ENCODE peak calls at places on chromosomes 16 and 17, in nine cellular contexts. One of them, this sample, is unnamed.
A peak's percentile ranks its signal among the peaks of the same experiment; 100 is the strongest.

GRCh38 chr16:74607967-74608356 is 1.0 kb upstream of the GLG1 start:
- DNase-seq in Kasumi-1: no peak
- DNase-seq in activated gamma-delta T cell treated with anti-CD3 and anti-CD28 coated beads, Interleukin-2, amount 50 U/mL, for 16 hours: no peak
- DNase-seq in activated CD8-positive, alpha-beta memory T cell treated with anti-CD3 and anti-CD28 coated beads for 4 hours: no peak
- DNase-seq in dorsolateral prefrontal cortex: no peak
- DNase-seq in EL: peak; percentile 34
- DNase-seq in progenitor cell of endocrine pancreas: no peak
- DNase-seq in stimulated activated naive CD8-positive, alpha-beta T cell treated with anti-CD3 and anti-CD28 coated beads, Interleukin-15, Interleukin-2, amounts not matched to agents 100 U/mL and 50 U/mL, for 24 hours: no peak
- DNase-seq in endodermal cell: peak; percentile 72
- DNase-seq in this sample: no peak

GRCh38 chr17:34081269-34081668 is 173.8 kb upstream of the CCL2 start:
- DNase-seq in endodermal cell: peak; percentile 89
- DNase-seq in Kasumi-1: peak; percentile 17
- DNase-seq in dorsolateral prefrontal cortex: no peak
- DNase-seq in activated CD8-positive, alpha-beta memory T cell treated with anti-CD3 and anti-CD28 coated beads for 4 hours: no peak
- DNase-seq in EL: peak; percentile 19
- DNase-seq in progenitor cell of endocrine pancreas: no peak
- DNase-seq in activated gamma-delta T cell treated with anti-CD3 and anti-CD28 coated beads, Interleukin-2, amount 50 U/mL, for 16 hours: no peak
- DNase-seq in stimulated activated naive CD8-positive, alpha-beta T cell treated with anti-CD3 and anti-CD28 coated beads, Interleukin-15, Interleukin-2, amounts not matched to agents 100 U/mL and 50 U/mL, for 24 hours: no peak
- DNase-seq in this sample: no peak

GRCh38 chr16:28210979-28211505 is 723 bp downstream of the XPO6 start:
- DNase-seq in stimulated activated naive CD8-positive, alpha-beta T cell treated with anti-CD3 and anti-CD28 coated beads, Interleukin-15, Interleukin-2, amounts not matched to agents 100 U/mL and 50 U/mL, for 24 hours: peak; percentile 82
- DNase-seq in EL: peak; percentile 83
- DNase-seq in Kasumi-1: peak; percentile 5
- DNase-seq in endodermal cell: peak; percentile 68
- DNase-seq in dorsolateral prefrontal cortex: peak; percentile 65
- DNase-seq in progenitor cell of endocrine pancreas: peak; percentile 28
- DNase-seq in activated CD8-positive, alpha-beta memory T cell treated with anti-CD3 and anti-CD28 coated beads for 4 hours: peak; percentile 36
- DNase-seq in activated gamma-delta T cell treated with anti-CD3 and anti-CD28 coated beads, Interleukin-2, amount 50 U/mL, for 16 hours: peak; percentile 39
- DNase-seq in this sample: peak; percentile 39

GRCh38 chr17:18917506-18918032 is 34.4 kb upstream of the SLC5A10 start:
- DNase-seq in Kasumi-1: no peak
- DNase-seq in activated CD8-positive, alpha-beta memory T cell treated with anti-CD3 and anti-CD28 coated beads for 4 hours: no peak
- DNase-seq in progenitor cell of endocrine pancreas: no peak
- DNase-seq in stimulated activated naive CD8-positive, alpha-beta T cell treated with anti-CD3 and anti-CD28 coated beads, Interleukin-15, Interleukin-2, amounts not matched to agents 100 U/mL and 50 U/mL, for 24 hours: no peak
- DNase-seq in activated gamma-delta T cell treated with anti-CD3 and anti-CD28 coated beads, Interleukin-2, amount 50 U/mL, for 16 hours: no peak
- DNase-seq in EL: no peak
- DNase-seq in endodermal cell: no peak
- DNase-seq in dorsolateral prefrontal cortex: no peak
- DNase-seq in this sample: no peak

GRCh38 chr17:2138318-2138717 is 83.4 kb downstream of the HIC1 start:
- DNase-seq in EL: peak; percentile 30
- DNase-seq in activated gamma-delta T cell treated with anti-CD3 and anti-CD28 coated beads, Interleukin-2, amount 50 U/mL, for 16 hours: no peak
- DNase-seq in progenitor cell of endocrine pancreas: no peak
- DNase-seq in stimulated activated naive CD8-positive, alpha-beta T cell treated with anti-CD3 and anti-CD28 coated beads, Interleukin-15, Interleukin-2, amounts not matched to agents 100 U/mL and 50 U/mL, for 24 hours: peak; percentile 13
- DNase-seq in Kasumi-1: no peak
- DNase-seq in endodermal cell: peak; percentile 57
- DNase-seq in dorsolateral prefrontal cortex: no peak
- DNase-seq in activated CD8-positive, alpha-beta memory T cell treated with anti-CD3 and anti-CD28 coated beads for 4 hours: no peak
- DNase-seq in this sample: no peak

GRCh38 chr17:49360796-49361128 is 1.3 kb downstream of the ZNF652 start:
- DNase-seq in stimulated activated naive CD8-positive, alpha-beta T cell treated with anti-CD3 and anti-CD28 coated beads, Interleukin-15, Interleukin-2, amounts not matched to agents 100 U/mL and 50 U/mL, for 24 hours: peak; percentile 48
- DNase-seq in progenitor cell of endocrine pancreas: no peak
- DNase-seq in endodermal cell: peak; percentile 75
- DNase-seq in EL: no peak
- DNase-seq in Kasumi-1: no peak
- DNase-seq in activated CD8-positive, alpha-beta memory T cell treated with anti-CD3 and anti-CD28 coated beads for 4 hours: peak; percentile 24
- DNase-seq in dorsolateral prefrontal cortex: no peak
- DNase-seq in activated gamma-delta T cell treated with anti-CD3 and anti-CD28 coated beads, Interleukin-2, amount 50 U/mL, for 16 hours: no peak
- DNase-seq in this sample: no peak

GRCh38 chr16:96935-97381 is 18.9 kb downstream of the MPG start:
- DNase-seq in activated CD8-positive, alpha-beta memory T cell treated with anti-CD3 and anti-CD28 coated beads for 4 hours: peak; percentile 76
- DNase-seq in activated gamma-delta T cell treated with anti-CD3 and anti-CD28 coated beads, Interleukin-2, amount 50 U/mL, for 16 hours: peak; percentile 87
- DNase-seq in stimulated activated naive CD8-positive, alpha-beta T cell treated with anti-CD3 and anti-CD28 coated beads, Interleukin-15, Interleukin-2, amounts not matched to agents 100 U/mL and 50 U/mL, for 24 hours: peak; percentile 92
- DNase-seq in endodermal cell: peak; percentile 98
- DNase-seq in progenitor cell of endocrine pancreas: peak; percentile 76
- DNase-seq in Kasumi-1: peak; percentile 57
- DNase-seq in EL: peak; percentile 86
- DNase-seq in dorsolateral prefrontal cortex: peak; percentile 88
- DNase-seq in this sample: peak; percentile 77

GRCh38 chr17:30236807-30237206 is 1.3 kb upstream of the SLC6A4 start:
- DNase-seq in stimulated activated naive CD8-positive, alpha-beta T cell treated with anti-CD3 and anti-CD28 coated beads, Interleukin-15, Interleukin-2, amounts not matched to agents 100 U/mL and 50 U/mL, for 24 hours: peak; percentile 62
- DNase-seq in Kasumi-1: peak; percentile 10
- DNase-seq in EL: peak; percentile 56
- DNase-seq in activated CD8-positive, alpha-beta memory T cell treated with anti-CD3 and anti-CD28 coated beads for 4 hours: no peak
- DNase-seq in endodermal cell: peak; percentile 88
- DNase-seq in activated gamma-delta T cell treated with anti-CD3 and anti-CD28 coated beads, Interleukin-2, amount 50 U/mL, for 16 hours: no peak
- DNase-seq in progenitor cell of endocrine pancreas: peak; percentile 60
- DNase-seq in dorsolateral prefrontal cortex: peak; percentile 58
- DNase-seq in this sample: no peak

GRCh38 chr17:66458782-66459181 is 156.4 kb downstream of the PRKCA start:
- DNase-seq in Kasumi-1: no peak
- DNase-seq in progenitor cell of endocrine pancreas: no peak
- DNase-seq in EL: no peak
- DNase-seq in activated CD8-positive, alpha-beta memory T cell treated with anti-CD3 and anti-CD28 coated beads for 4 hours: no peak
- DNase-seq in activated gamma-delta T cell treated with anti-CD3 and anti-CD28 coated beads, Interleukin-2, amount 50 U/mL, for 16 hours: no peak
- DNase-seq in dorsolateral prefrontal cortex: no peak
- DNase-seq in endodermal cell: no peak
- DNase-seq in stimulated activated naive CD8-positive, alpha-beta T cell treated with anti-CD3 and anti-CD28 coated beads, Interleukin-15, Interleukin-2, amounts not matched to agents 100 U/mL and 50 U/mL, for 24 hours: no peak
- DNase-seq in this sample: no peak

GRCh38 chr17:78258323-78259229 is 27.1 kb downstream of the TMEM235 start:
- DNase-seq in progenitor cell of endocrine pancreas: no peak
- DNase-seq in Kasumi-1: peak; percentile 87
- DNase-seq in dorsolateral prefrontal cortex: no peak
- DNase-seq in endodermal cell: peak; percentile 77
- DNase-seq in activated CD8-positive, alpha-beta memory T cell treated with anti-CD3 and anti-CD28 coated beads for 4 hours: peak; percentile 48
- DNase-seq in EL: no peak
- DNase-seq in stimulated activated naive CD8-positive, alpha-beta T cell treated with anti-CD3 and anti-CD28 coated beads, Interleukin-15, Interleukin-2, amounts not matched to agents 100 U/mL and 50 U/mL, for 24 hours: peak; percentile 71
- DNase-seq in activated gamma-delta T cell treated with anti-CD3 and anti-CD28 coated beads, Interleukin-2, amount 50 U/mL, for 16 hours: peak; percentile 38
- DNase-seq in this sample: peak; percentile 38

GRCh38 chr16:3503513-3503912 is 2.7 kb downstream of the CLUAP1 start:
- DNase-seq in EL: no peak
- DNase-seq in endodermal cell: no peak
- DNase-seq in Kasumi-1: no peak
- DNase-seq in activated CD8-positive, alpha-beta memory T cell treated with anti-CD3 and anti-CD28 coated beads for 4 hours: peak; percentile 39
- DNase-seq in activated gamma-delta T cell treated with anti-CD3 and anti-CD28 coated beads, Interleukin-2, amount 50 U/mL, for 16 hours: peak; percentile 13
- DNase-seq in progenitor cell of endocrine pancreas: no peak
- DNase-seq in stimulated activated naive CD8-positive, alpha-beta T cell treated with anti-CD3 and anti-CD28 coated beads, Interleukin-15, Interleukin-2, amounts not matched to agents 100 U/mL and 50 U/mL, for 24 hours: peak; percentile 50
- DNase-seq in dorsolateral prefrontal cortex: peak; percentile 12
- DNase-seq in this sample: no peak

GRCh38 chr17:35048685-35049379 is 14.7 kb downstream of the RFFL start:
- DNase-seq in stimulated activated naive CD8-positive, alpha-beta T cell treated with anti-CD3 and anti-CD28 coated beads, Interleukin-15, Interleukin-2, amounts not matched to agents 100 U/mL and 50 U/mL, for 24 hours: no peak
- DNase-seq in EL: no peak
- DNase-seq in activated CD8-positive, alpha-beta memory T cell treated with anti-CD3 and anti-CD28 coated beads for 4 hours: no peak
- DNase-seq in activated gamma-delta T cell treated with anti-CD3 and anti-CD28 coated beads, Interleukin-2, amount 50 U/mL, for 16 hours: no peak
- DNase-seq in dorsolateral prefrontal cortex: no peak
- DNase-seq in progenitor cell of endocrine pancreas: no peak
- DNase-seq in endodermal cell: no peak
- DNase-seq in Kasumi-1: no peak
- DNase-seq in this sample: no peak

GRCh38 chr16:89700649-89701424 is 668 bp downstream of the SPATA2L start:
- DNase-seq in dorsolateral prefrontal cortex: no peak
- DNase-seq in Kasumi-1: no peak
- DNase-seq in activated gamma-delta T cell treated with anti-CD3 and anti-CD28 coated beads, Interleukin-2, amount 50 U/mL, for 16 hours: no peak
- DNase-seq in EL: peak; percentile 50
- DNase-seq in endodermal cell: peak; percentile 88
- DNase-seq in stimulated activated naive CD8-positive, alpha-beta T cell treated with anti-CD3 and anti-CD28 coated beads, Interleukin-15, Interleukin-2, amounts not matched to agents 100 U/mL and 50 U/mL, for 24 hours: peak; percentile 65
- DNase-seq in activated CD8-positive, alpha-beta memory T cell treated with anti-CD3 and anti-CD28 coated beads for 4 hours: no peak
- DNase-seq in progenitor cell of endocrine pancreas: no peak
- DNase-seq in this sample: no peak

GRCh38 chr16:74748042-74748709 is 26.4 kb downstream of the FA2H start:
- DNase-seq in EL: no peak
- DNase-seq in dorsolateral prefrontal cortex: peak; percentile 68
- DNase-seq in activated CD8-positive, alpha-beta memory T cell treated with anti-CD3 and anti-CD28 coated beads for 4 hours: no peak
- DNase-seq in Kasumi-1: no peak
- DNase-seq in activated gamma-delta T cell treated with anti-CD3 and anti-CD28 coated beads, Interleukin-2, amount 50 U/mL, for 16 hours: no peak
- DNase-seq in progenitor cell of endocrine pancreas: no peak
- DNase-seq in endodermal cell: no peak
- DNase-seq in stimulated activated naive CD8-positive, alpha-beta T cell treated with anti-CD3 and anti-CD28 coated beads, Interleukin-15, Interleukin-2, amounts not matched to agents 100 U/mL and 50 U/mL, for 24 hours: no peak
- DNase-seq in this sample: no peak

GRCh38 chr17:12815642-12816141 is 26.4 kb downstream of the ARHGAP44 start:
- DNase-seq in EL: no peak
- DNase-seq in activated gamma-delta T cell treated with anti-CD3 and anti-CD28 coated beads, Interleukin-2, amount 50 U/mL, for 16 hours: no peak
- DNase-seq in stimulated activated naive CD8-positive, alpha-beta T cell treated with anti-CD3 and anti-CD28 coated beads, Interleukin-15, Interleukin-2, amounts not matched to agents 100 U/mL and 50 U/mL, for 24 hours: no peak
- DNase-seq in endodermal cell: no peak
- DNase-seq in dorsolateral prefrontal cortex: no peak
- DNase-seq in progenitor cell of endocrine pancreas: no peak
- DNase-seq in Kasumi-1: no peak
- DNase-seq in activated CD8-positive, alpha-beta memory T cell treated with anti-CD3 and anti-CD28 coated beads for 4 hours: no peak
- DNase-seq in this sample: no peak

GRCh38 chr17:47204722-47205418 is 4.3 kb upstream of the MYL4 start:
- DNase-seq in EL: peak; percentile 54
- DNase-seq in progenitor cell of endocrine pancreas: no peak
- DNase-seq in activated CD8-positive, alpha-beta memory T cell treated with anti-CD3 and anti-CD28 coated beads for 4 hours: no peak
- DNase-seq in activated gamma-delta T cell treated with anti-CD3 and anti-CD28 coated beads, Interleukin-2, amount 50 U/mL, for 16 hours: no peak
- DNase-seq in Kasumi-1: peak; percentile 33
- DNase-seq in dorsolateral prefrontal cortex: no peak
- DNase-seq in stimulated activated naive CD8-positive, alpha-beta T cell treated with anti-CD3 and anti-CD28 coated beads, Interleukin-15, Interleukin-2, amounts not matched to agents 100 U/mL and 50 U/mL, for 24 hours: peak; percentile 17
- DNase-seq in endodermal cell: no peak
- DNase-seq in this sample: no peak

GRCh38 chr17:7258731-7259554 is 3.3 kb downstream of the CLDN7 start:
- DNase-seq in stimulated activated naive CD8-positive, alpha-beta T cell treated with anti-CD3 and anti-CD28 coated beads, Interleukin-15, Interleukin-2, amounts not matched to agents 100 U/mL and 50 U/mL, for 24 hours: peak; percentile 27
- DNase-seq in EL: peak; percentile 59
- DNase-seq in Kasumi-1: no peak
- DNase-seq in progenitor cell of endocrine pancreas: no peak
- DNase-seq in activated gamma-delta T cell treated with anti-CD3 and anti-CD28 coated beads, Interleukin-2, amount 50 U/mL, for 16 hours: no peak
- DNase-seq in endodermal cell: no peak
- DNase-seq in dorsolateral prefrontal cortex: no peak
- DNase-seq in activated CD8-positive, alpha-beta memory T cell treated with anti-CD3 and anti-CD28 coated beads for 4 hours: no peak
- DNase-seq in this sample: no peak

GRCh38 chr17:40445769-40446468 is 2.7 kb downstream of the IGFBP4 start:
- DNase-seq in Kasumi-1: no peak
- DNase-seq in stimulated activated naive CD8-positive, alpha-beta T cell treated with anti-CD3 and anti-CD28 coated beads, Interleukin-15, Interleukin-2, amounts not matched to agents 100 U/mL and 50 U/mL, for 24 hours: no peak
- DNase-seq in endodermal cell: no peak
- DNase-seq in EL: peak; percentile 60
- DNase-seq in dorsolateral prefrontal cortex: no peak
- DNase-seq in activated CD8-positive, alpha-beta memory T cell treated with anti-CD3 and anti-CD28 coated beads for 4 hours: no peak
- DNase-seq in activated gamma-delta T cell treated with anti-CD3 and anti-CD28 coated beads, Interleukin-2, amount 50 U/mL, for 16 hours: no peak
- DNase-seq in progenitor cell of endocrine pancreas: no peak
- DNase-seq in this sample: no peak

GRCh38 chr17:40035162-40035559 is 19.0 kb downstream of the MED24 start:
- DNase-seq in endodermal cell: peak; percentile 96
- DNase-seq in stimulated activated naive CD8-positive, alpha-beta T cell treated with anti-CD3 and anti-CD28 coated beads, Interleukin-15, Interleukin-2, amounts not matched to agents 100 U/mL and 50 U/mL, for 24 hours: no peak
- DNase-seq in progenitor cell of endocrine pancreas: no peak
- DNase-seq in activated gamma-delta T cell treated with anti-CD3 and anti-CD28 coated beads, Interleukin-2, amount 50 U/mL, for 16 hours: no peak
- DNase-seq in activated CD8-positive, alpha-beta memory T cell treated with anti-CD3 and anti-CD28 coated beads for 4 hours: no peak
- DNase-seq in dorsolateral prefrontal cortex: peak; percentile 79
- DNase-seq in EL: peak; percentile 39
- DNase-seq in Kasumi-1: peak; percentile 55
- DNase-seq in this sample: no peak

GRCh38 chr17:13074026-13074425 is 56.2 kb upstream of the ELAC2 start:
- DNase-seq in endodermal cell: no peak
- DNase-seq in progenitor cell of endocrine pancreas: no peak
- DNase-seq in activated CD8-positive, alpha-beta memory T cell treated with anti-CD3 and anti-CD28 coated beads for 4 hours: no peak
- DNase-seq in Kasumi-1: no peak
- DNase-seq in dorsolateral prefrontal cortex: no peak
- DNase-seq in stimulated activated naive CD8-positive, alpha-beta T cell treated with anti-CD3 and anti-CD28 coated beads, Interleukin-15, Interleukin-2, amounts not matched to agents 100 U/mL and 50 U/mL, for 24 hours: no peak
- DNase-seq in EL: peak; percentile 41
- DNase-seq in activated gamma-delta T cell treated with anti-CD3 and anti-CD28 coated beads, Interleukin-2, amount 50 U/mL, for 16 hours: no peak
- DNase-seq in this sample: no peak

GRCh38 chr17:45406107-45406506 is 26.6 kb downstream of the ARHGAP27 start:
- DNase-seq in progenitor cell of endocrine pancreas: no peak
- DNase-seq in dorsolateral prefrontal cortex: no peak
- DNase-seq in stimulated activated naive CD8-positive, alpha-beta T cell treated with anti-CD3 and anti-CD28 coated beads, Interleukin-15, Interleukin-2, amounts not matched to agents 100 U/mL and 50 U/mL, for 24 hours: no peak
- DNase-seq in activated gamma-delta T cell treated with anti-CD3 and anti-CD28 coated beads, Interleukin-2, amount 50 U/mL, for 16 hours: no peak
- DNase-seq in endodermal cell: peak; percentile 50
- DNase-seq in Kasumi-1: peak; percentile 24
- DNase-seq in EL: no peak
- DNase-seq in activated CD8-positive, alpha-beta memory T cell treated with anti-CD3 and anti-CD28 coated beads for 4 hours: no peak
- DNase-seq in this sample: no peak

GRCh38 chr17:29723283-29724047 is 100.8 kb upstream of the CORO6 start:
- DNase-seq in activated gamma-delta T cell treated with anti-CD3 and anti-CD28 coated beads, Interleukin-2, amount 50 U/mL, for 16 hours: no peak
- DNase-seq in endodermal cell: no peak
- DNase-seq in dorsolateral prefrontal cortex: no peak
- DNase-seq in activated CD8-positive, alpha-beta memory T cell treated with anti-CD3 and anti-CD28 coated beads for 4 hours: no peak
- DNase-seq in progenitor cell of endocrine pancreas: no peak
- DNase-seq in Kasumi-1: peak; percentile 88
- DNase-seq in EL: no peak
- DNase-seq in stimulated activated naive CD8-positive, alpha-beta T cell treated with anti-CD3 and anti-CD28 coated beads, Interleukin-15, Interleukin-2, amounts not matched to agents 100 U/mL and 50 U/mL, for 24 hours: no peak
- DNase-seq in this sample: no peak

This sample was measured in stimulated activated CD4-positive, alpha-beta T cell treated with anti-CD3 and anti-CD28 coated beads, Interleukin-1b, Interleukin-23, amount 100 ng/mL, for 1 hour.